ENCODE peak calls at places on chromosome 1, in five cellular contexts. Y, G, N, H and E are unnamed samples.

GRCh38 chr1:7128293-7128692 is 343.0 kb downstream of the CAMTA1 start:
- DNase-seq in Y (no peak), G (no peak), N (no peak), H (no peak), E (no peak)

GRCh38 chr1:186957339-186957738 is 128.6 kb downstream of the PLA2G4A start:
- DNase-seq in Y (no peak), G (no peak), N (no peak), H (no peak), E (no peak)

GRCh38 chr1:27380766-27381733 is 2.1 kb downstream of the CD164L2 start:
- DNase-seq in Y (no peak), G (no peak), N (no peak), H (no peak), E (no peak)

GRCh38 chr1:55592122-55592521 is 377.0 kb upstream of the USP24 start:
- DNase-seq in Y (no peak), G (no peak), N (no peak), H (no peak), E (peak; percentile 36)

GRCh38 chr1:166763318-166763717 is 76.0 kb upstream of the POGK start:
- DNase-seq in Y (no peak), G (no peak), N (no peak), H (no peak), E (no peak)

GRCh38 chr1:8116892-8117262 is 90.8 kb upstream of the ERRFI1 start:
- DNase-seq in Y (no peak), G (peak; percentile 75), N (peak; percentile 84), H (no peak), E (no peak)

GRCh38 chr1:96492236-96492635 is 229.3 kb upstream of the PTBP2 start:
- DNase-seq in Y (no peak), G (no peak), N (no peak), H (no peak), E (peak; percentile 7)

GRCh38 chr1:97350241-97350640 is 570.6 kb downstream of the DPYD start:
- DNase-seq in Y (no peak), G (no peak), N (no peak), H (no peak), E (no peak)

GRCh38 chr1:205317311-205317917 is 4.1 kb downstream of the NUAK2 start:
- DNase-seq in Y (no peak), G (peak; percentile 89), N (no peak), H (no peak), E (peak; percentile 94)

GRCh38 chr1:236342403-236343245 is 51.5 kb upstream of the EDARADD start:
- DNase-seq in Y (no peak), G (no peak), N (no peak), H (no peak), E (peak; percentile 62)

GRCh38 chr1:46396429-46397398 is 2.6 kb downstream of the FAAH start:
- DNase-seq in Y (no peak), G (no peak), N (no peak), H (no peak), E (no peak)
- TF ChIP-seq CTCF in Y (no peak), G (no peak), N (no peak), H (no peak), E (no peak)

DNA sequence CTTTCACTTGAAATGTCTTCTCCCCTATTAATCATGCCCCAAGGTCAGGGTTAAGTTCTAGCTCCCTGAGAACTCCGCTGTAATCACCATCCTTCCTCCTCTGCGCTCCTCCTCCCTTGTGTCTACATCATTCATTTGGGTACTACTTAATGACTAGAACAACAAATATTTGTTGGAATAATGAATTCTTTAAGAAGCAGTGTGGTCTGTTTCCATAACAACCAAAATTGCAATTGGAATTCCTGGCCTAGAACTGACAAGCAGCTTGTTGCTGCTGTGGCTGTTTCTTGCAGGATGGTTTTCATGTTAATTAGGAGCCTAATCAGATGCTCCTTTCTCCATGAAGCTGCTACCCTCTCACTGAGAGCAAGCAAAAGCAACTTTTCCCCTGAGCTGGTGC is 192.5 kb downstream of the ZZZ3 start:
- DNase-seq in Y (no peak), G (no peak), N (no peak), H (no peak), E (peak; percentile 54)
- H3K27ac ChIP-seq in Y (no peak overlapping the region), G (no peak overlapping the region), N (no peak overlapping the region), H (no peak overlapping the region), E (no peak overlapping the region)

GRCh38 chr1:159030865-159031472 is 21.3 kb downstream of the IFI16 start:
- DNase-seq in Y (no peak), G (no peak), N (no peak), H (no peak), E (peak; percentile 27)
- H3K27me3 ChIP-seq in Y (no peaks in the 10 kb centered on the region), G (no peaks in the 10 kb centered on the region), N (no peaks in the 10 kb centered on the region), H (no peaks in the 10 kb centered on the region), E (no peaks in the 10 kb centered on the region)

GRCh38 chr1:155596864-155597263 is 13.2 kb upstream of the MSTO1 start:
- DNase-seq in Y (no peak), G (no peak), N (no peak), H (no peak), E (no peak)

DNA sequence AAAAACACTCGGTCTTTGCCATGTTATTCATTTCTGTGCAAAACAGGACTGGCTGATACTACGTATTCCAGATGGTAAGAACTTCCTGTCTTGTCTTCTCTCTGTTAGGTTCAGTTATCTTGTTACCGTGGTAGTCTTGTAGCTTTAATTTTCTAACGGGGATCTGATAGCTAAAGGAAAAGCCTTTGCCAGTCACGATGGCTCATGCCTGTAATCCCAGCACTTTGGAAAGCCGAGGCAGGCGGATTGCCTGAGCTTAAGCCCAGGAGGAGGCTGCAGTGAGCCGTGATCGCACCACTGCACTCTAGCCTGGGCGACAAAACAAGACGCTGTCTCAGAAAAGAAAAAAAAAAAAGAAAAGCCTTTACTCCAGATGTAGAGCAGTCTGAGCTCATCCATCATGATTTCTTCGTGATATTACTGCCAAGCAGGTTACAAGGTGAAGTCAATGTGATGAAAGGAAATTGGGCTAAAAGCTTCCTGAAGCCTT is 11.1 kb upstream of the MSTO1 start:
- DNase-seq in Y (peak; percentile 51), G (no peak), N (no peak), H (no peak), E (peak; percentile 57)
- TF ChIP-seq CTCF in Y (no peak), G (no peak), N (no peak), H (no peak), E (no peak)